ENCODE peak calls at places on chromosomes 4 and X, in ten cellular contexts. One of them, this sample, is unnamed.

GRCh38 chr4:101993841-101994221 is 203.3 kb downstream of the BANK1 start:
- DNase-seq in stimulated activated CD4-positive, alpha-beta T cell treated with anti-CD3 and anti-CD28 coated beads, Interleukin-12 subunit alpha, Interleukin-12 subunit beta, amount 100 ng/mL, for 48 hours: no peak
- DNase-seq in T-helper 1 cell: no peak
- DNase-seq in nephron progenitor cell: no peak
- DNase-seq in CD8-positive, alpha-beta memory T cell: no peak
- DNase-seq in activated effector memory CD4-positive, alpha-beta T cell treated with Interleukin-2 at 50 U/mL for 16 hours: no peak
- DNase-seq in EH: no peak
- DNase-seq in frontal cortex: no peak
- DNase-seq in AG20443: no peak
- DNase-seq in NCI-H460: no peak
- DNase-seq in this sample: no peak

GRCh38 chrX:123236868-123237267 is 52.8 kb downstream of the GRIA3 start:
- DNase-seq in AG20443: no peak
- DNase-seq in stimulated activated CD4-positive, alpha-beta T cell treated with anti-CD3 and anti-CD28 coated beads, Interleukin-12 subunit alpha, Interleukin-12 subunit beta, amount 100 ng/mL, for 48 hours: no peak
- DNase-seq in EH: no peak
- DNase-seq in nephron progenitor cell: no peak
- DNase-seq in NCI-H460: no peak
- DNase-seq in frontal cortex: no peak
- DNase-seq in T-helper 1 cell: no peak
- DNase-seq in activated effector memory CD4-positive, alpha-beta T cell treated with Interleukin-2 at 50 U/mL for 16 hours: no peak
- DNase-seq in CD8-positive, alpha-beta memory T cell: no peak
- DNase-seq in this sample: no peak

GRCh38 chrX:100647095-100647494 is 3.1 kb downstream of the SRPX2 start:
- DNase-seq in frontal cortex: no peak
- DNase-seq in nephron progenitor cell: no peak
- DNase-seq in activated effector memory CD4-positive, alpha-beta T cell treated with Interleukin-2 at 50 U/mL for 16 hours: no peak
- DNase-seq in CD8-positive, alpha-beta memory T cell: no peak
- DNase-seq in AG20443: peak; percentile 21
- DNase-seq in NCI-H460: no peak
- DNase-seq in stimulated activated CD4-positive, alpha-beta T cell treated with anti-CD3 and anti-CD28 coated beads, Interleukin-12 subunit alpha, Interleukin-12 subunit beta, amount 100 ng/mL, for 48 hours: no peak
- DNase-seq in EH: peak; percentile 40
- DNase-seq in T-helper 1 cell: no peak
- DNase-seq in this sample: no peak

GRCh38 chr4:153362184-153362583 is 17.7 kb downstream of the MND1 start:
- DNase-seq in CD8-positive, alpha-beta memory T cell: no peak
- DNase-seq in T-helper 1 cell: no peak
- DNase-seq in activated effector memory CD4-positive, alpha-beta T cell treated with Interleukin-2 at 50 U/mL for 16 hours: no peak
- DNase-seq in nephron progenitor cell: no peak
- DNase-seq in stimulated activated CD4-positive, alpha-beta T cell treated with anti-CD3 and anti-CD28 coated beads, Interleukin-12 subunit alpha, Interleukin-12 subunit beta, amount 100 ng/mL, for 48 hours: no peak
- DNase-seq in EH: no peak
- DNase-seq in frontal cortex: no peak
- DNase-seq in NCI-H460: no peak
- DNase-seq in AG20443: no peak
- DNase-seq in this sample: no peak

GRCh38 chr4:41597494-41597893 is 59.5 kb downstream of the LIMCH1 start:
- DNase-seq in stimulated activated CD4-positive, alpha-beta T cell treated with anti-CD3 and anti-CD28 coated beads, Interleukin-12 subunit alpha, Interleukin-12 subunit beta, amount 100 ng/mL, for 48 hours: no peak
- DNase-seq in T-helper 1 cell: no peak
- DNase-seq in CD8-positive, alpha-beta memory T cell: no peak
- DNase-seq in AG20443: no peak
- DNase-seq in frontal cortex: no peak
- DNase-seq in NCI-H460: no peak
- DNase-seq in nephron progenitor cell: no peak
- DNase-seq in EH: no peak
- DNase-seq in activated effector memory CD4-positive, alpha-beta T cell treated with Interleukin-2 at 50 U/mL for 16 hours: no peak
- DNase-seq in this sample: no peak

GRCh38 chr4:105550641-105551040 is 1.8 kb upstream of the ARHGEF38 start:
- DNase-seq in frontal cortex: no peak
- DNase-seq in activated effector memory CD4-positive, alpha-beta T cell treated with Interleukin-2 at 50 U/mL for 16 hours: no peak
- DNase-seq in AG20443: no peak
- DNase-seq in stimulated activated CD4-positive, alpha-beta T cell treated with anti-CD3 and anti-CD28 coated beads, Interleukin-12 subunit alpha, Interleukin-12 subunit beta, amount 100 ng/mL, for 48 hours: no peak
- DNase-seq in EH: no peak
- DNase-seq in NCI-H460: no peak
- DNase-seq in nephron progenitor cell: no peak
- DNase-seq in T-helper 1 cell: no peak
- DNase-seq in CD8-positive, alpha-beta memory T cell: no peak
- DNase-seq in this sample: peak; percentile 65

GRCh38 chrX:124421898-124422622 is 75.7 kb downstream of the SH2D1A start:
- DNase-seq in AG20443: no peak
- DNase-seq in NCI-H460: no peak
- DNase-seq in stimulated activated CD4-positive, alpha-beta T cell treated with anti-CD3 and anti-CD28 coated beads, Interleukin-12 subunit alpha, Interleukin-12 subunit beta, amount 100 ng/mL, for 48 hours: no peak
- DNase-seq in T-helper 1 cell: no peak
- DNase-seq in activated effector memory CD4-positive, alpha-beta T cell treated with Interleukin-2 at 50 U/mL for 16 hours: no peak
- DNase-seq in EH: no peak
- DNase-seq in nephron progenitor cell: no peak
- DNase-seq in frontal cortex: no peak
- DNase-seq in CD8-positive, alpha-beta memory T cell: no peak
- DNase-seq in this sample: no peak

GRCh38 chrX:22314692-22315091 is 42.0 kb downstream of the CBLL2 start:
- DNase-seq in EH: peak; percentile 40
- DNase-seq in CD8-positive, alpha-beta memory T cell: no peak
- DNase-seq in AG20443: no peak
- DNase-seq in stimulated activated CD4-positive, alpha-beta T cell treated with anti-CD3 and anti-CD28 coated beads, Interleukin-12 subunit alpha, Interleukin-12 subunit beta, amount 100 ng/mL, for 48 hours: no peak
- DNase-seq in T-helper 1 cell: no peak
- DNase-seq in NCI-H460: peak; percentile 83
- DNase-seq in nephron progenitor cell: no peak
- DNase-seq in frontal cortex: no peak
- DNase-seq in activated effector memory CD4-positive, alpha-beta T cell treated with Interleukin-2 at 50 U/mL for 16 hours: no peak
- DNase-seq in this sample: no peak

GRCh38 chr4:32909722-32910121 is 2189.6 kb downstream of the PCDH7 start:
- DNase-seq in nephron progenitor cell: no peak
- DNase-seq in EH: no peak
- DNase-seq in AG20443: no peak
- DNase-seq in frontal cortex: no peak
- DNase-seq in activated effector memory CD4-positive, alpha-beta T cell treated with Interleukin-2 at 50 U/mL for 16 hours: no peak
- DNase-seq in NCI-H460: no peak
- DNase-seq in stimulated activated CD4-positive, alpha-beta T cell treated with anti-CD3 and anti-CD28 coated beads, Interleukin-12 subunit alpha, Interleukin-12 subunit beta, amount 100 ng/mL, for 48 hours: no peak
- DNase-seq in CD8-positive, alpha-beta memory T cell: no peak
- DNase-seq in T-helper 1 cell: no peak
- DNase-seq in this sample: no peak

GRCh38 chr4:25031077-25031606 is 396 bp upstream of the LGI2 start:
- DNase-seq in stimulated activated CD4-positive, alpha-beta T cell treated with anti-CD3 and anti-CD28 coated beads, Interleukin-12 subunit alpha, Interleukin-12 subunit beta, amount 100 ng/mL, for 48 hours: no peak
- DNase-seq in NCI-H460: no peak
- DNase-seq in T-helper 1 cell: no peak
- DNase-seq in frontal cortex: no peak
- DNase-seq in activated effector memory CD4-positive, alpha-beta T cell treated with Interleukin-2 at 50 U/mL for 16 hours: no peak
- DNase-seq in CD8-positive, alpha-beta memory T cell: no peak
- DNase-seq in nephron progenitor cell: peak; percentile 48
- DNase-seq in AG20443: peak; percentile 47
- DNase-seq in EH: peak; percentile 19
- DNase-seq in this sample: no peak

This sample was measured in LoVo.